ENCODE peak calls at places on chromosomes 3 and 15, in nine cellular contexts. Z, C, J, K, D, L, T, B and P are unnamed samples.

GRCh38 chr3:194489736-194490612 is 3.2 kb upstream of the ATP13A3 start:
- DNase-seq in Z (no peak), C (no peak), J (peak; percentile 52), K (no peak), D (no peak), L (no peak), T (no peak), B (peak; percentile 42), P (peak; percentile 16)

GRCh38 chr3:55322649-55323048 is 164.5 kb downstream of the WNT5A start:
- DNase-seq in Z (no peak), C (no peak), J (peak; percentile 48), K (no peak), D (peak; percentile 62), L (no peak), T (peak; percentile 11), B (no peak), P (no peak)

GRCh38 chr3:153172796-153173757 is 11.1 kb downstream of the RAP2B start:
- DNase-seq in Z (no peak), C (no peak), J (no peak), K (no peak), D (peak; percentile 4), L (no peak), T (no peak), B (no peak), P (no peak)

GRCh38 chr15:101003706-101004105 is 84.5 kb downstream of the LRRK1 start:
- DNase-seq in Z (peak; percentile 13), C (no peak), J (no peak), K (no peak), D (no peak), L (no peak), T (no peak), B (no peak), P (no peak)

GRCh38 chr15:100107151-100107550 is 234.6 kb downstream of the ADAMTS17 start:
- DNase-seq in Z (no peak), C (no peak), J (no peak), K (no peak), D (no peak), L (no peak), T (no peak), B (no peak), P (no peak)

GRCh38 chr3:36969540-36970432 is 23.1 kb downstream of the EPM2AIP1 start:
- DNase-seq in Z (no peak), C (no peak), J (peak; percentile 58), K (no peak), D (peak; percentile 91), L (no peak), T (no peak), B (peak; percentile 95), P (peak; percentile 94)

GRCh38 chr15:52099654-52100272 is 12.8 kb downstream of the BCL2L10 start:
- DNase-seq in Z (no peak), C (no peak), J (no peak), K (no peak), D (no peak), L (no peak), T (no peak), B (no peak), P (no peak)

GRCh38 chr3:177596822-177597271 is 399.6 kb upstream of the TBL1XR1 start:
- DNase-seq in Z (no peak), C (no peak), J (peak; percentile 79), K (no peak), D (peak; percentile 86), L (no peak), T (no peak), B (no peak), P (no peak)

GRCh38 chr3:11389570-11390268 is 117.5 kb downstream of the ATG7 start:
- DNase-seq in Z (no peak), C (no peak), J (peak; percentile 63), K (no peak), D (peak; percentile 3), L (no peak), T (no peak), B (no peak), P (no peak)

GRCh38 chr15:95845862-95846515 is 484.5 kb upstream of the NR2F2 start:
- DNase-seq in Z (no peak), C (peak; percentile 12), J (no peak), K (no peak), D (no peak), L (no peak), T (no peak), B (no peak), P (no peak)

GRCh38 chr3:69033470-69033869 is 18.7 kb downstream of the TMF1 start:
- DNase-seq in Z (no peak), C (no peak), J (peak; percentile 76), K (no peak), D (no peak), L (no peak), T (no peak), B (no peak), P (no peak)